ENCODE peak calls at places on chromosomes 2 and 18, in five cellular contexts. C is pancreas, U is lower leg skin, I is fibroblast of the aortic adventitia, P is breast epithelium. L is an unnamed sample.

GRCh38 chr2:39723497-39723896 is 55.6 kb downstream of the THUMPD2 start:
- DNase-seq in C (no peak), U (no peak), I (no peak), P (no peak), L (no peak)

GRCh38 chr18:35778850-35779634 is 193.4 kb upstream of the RMP24 start:
- DNase-seq in C (no peak), U (no peak), I (no peak), P (no peak), L (no peak)

GRCh38 chr2:20536619-20537422 is 89.9 kb downstream of the RHOB start:
- DNase-seq in C (no peak), U (no peak), I (no peak), P (no peak), L (peak; percentile 91)

GRCh38 chr2:191070276-191070675 is 56.3 kb upstream of the STAT1 start:
- DNase-seq in C (no peak), U (no peak), I (no peak), P (no peak), L (no peak)

GRCh38 chr2:81692566-81692965 is 1388.0 kb upstream of the LRRTM1 start:
- DNase-seq in C (no peak), U (no peak), I (no peak), P (no peak), L (no peak)

GRCh38 chr2:13481201-13481600 is 764.5 kb downstream of the TRIB2 start:
- DNase-seq in C (no peak), U (no peak), I (no peak), P (no peak), L (no peak)

GRCh38 chr2:231900486-231900942 is 25.7 kb downstream of the NPPC start:
- DNase-seq in C (peak; percentile 94), U (peak; percentile 92), I (peak; percentile 56), P (peak; percentile 68), L (peak; percentile 79)

GRCh38 chr2:199833525-199833924 is 17.5 kb downstream of the FTCDNL1 start:
- DNase-seq in C (no peak), U (no peak), I (peak; percentile 3), P (no peak), L (no peak)

GRCh38 chr2:453132-453531 is 165.2 kb upstream of the ALKAL2 start:
- DNase-seq in C (no peak), U (no peak), I (no peak), P (no peak), L (no peak)

DNA sequence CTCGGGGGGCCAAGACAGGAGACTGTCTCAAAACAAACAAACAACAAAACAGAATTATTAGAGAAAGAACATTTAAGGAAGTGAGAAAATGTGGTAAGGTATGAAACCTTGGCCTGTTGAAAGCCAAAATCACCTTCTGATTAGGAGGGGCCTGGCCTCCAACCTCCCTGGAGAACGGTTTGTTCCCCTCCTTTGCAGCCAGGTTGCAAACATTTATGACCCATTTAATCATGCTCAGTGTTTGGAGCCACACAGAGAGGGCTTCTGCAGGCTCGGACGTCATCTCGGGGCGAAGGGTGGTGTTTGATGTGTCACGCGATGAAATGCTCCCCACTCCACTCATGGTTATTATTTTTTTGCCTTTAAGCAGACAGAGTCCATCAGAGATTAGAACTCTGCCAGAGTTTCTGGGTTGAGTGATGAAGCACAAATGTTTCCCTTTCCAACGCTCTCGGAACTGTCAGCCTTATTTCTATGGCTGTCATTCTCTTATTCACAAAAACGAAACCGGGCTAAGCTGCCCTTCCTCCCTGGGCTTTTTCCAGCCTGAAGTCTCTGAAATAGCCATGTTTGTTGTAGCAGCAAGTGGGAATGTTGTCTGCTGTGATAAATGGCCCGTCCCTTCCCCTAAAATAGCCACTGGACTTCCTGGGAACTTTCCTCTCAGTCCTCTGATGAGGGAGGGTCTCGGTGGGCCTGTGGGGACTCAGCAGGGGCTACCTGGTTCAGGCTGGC is 33.6 kb upstream of the ROCK2 start:
- DNase-seq in C (no peak), U (no peak), I (peak; percentile 70), P (no peak), L (no peak)
- H3K4me3 ChIP-seq in C (no peak overlapping the region), U (no peak overlapping the region), I (no peak overlapping the region), P (no peak overlapping the region), L (no peak overlapping the region)

DNA sequence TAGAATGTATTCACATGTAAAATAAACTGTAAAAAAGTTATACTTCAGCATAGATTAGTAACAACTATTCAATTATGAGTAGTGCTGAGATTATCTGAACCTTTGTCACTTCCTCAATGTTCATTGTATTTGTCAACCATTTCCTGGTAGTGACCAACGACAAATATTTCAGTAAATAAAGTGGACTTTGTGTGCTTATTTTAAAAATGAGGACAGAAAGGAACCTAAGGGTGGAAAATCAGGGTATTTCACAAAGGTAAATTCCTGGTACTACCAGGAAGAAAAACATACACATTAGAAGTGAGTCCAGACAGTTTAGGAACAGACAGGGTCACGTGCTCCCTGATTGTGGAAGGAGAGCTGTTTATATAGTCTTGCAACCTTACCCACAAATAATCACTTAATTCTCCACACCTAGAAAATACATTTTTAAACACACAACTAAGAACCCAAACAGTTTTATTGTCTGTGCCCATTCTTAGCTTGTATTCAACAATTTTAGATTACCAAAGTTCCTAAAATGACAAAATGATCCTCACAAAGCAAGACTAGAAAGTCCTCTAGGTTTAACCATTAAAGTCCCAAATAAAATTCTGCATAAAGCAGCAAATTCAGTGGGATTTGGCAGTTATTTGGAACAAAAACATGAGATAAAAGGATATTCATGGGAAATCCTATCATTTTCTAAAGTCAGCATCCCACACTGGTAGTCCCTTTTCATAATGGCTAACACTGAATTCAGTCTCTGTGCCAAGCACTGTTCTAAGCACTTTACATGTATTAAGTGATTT is 28.2 kb downstream of the PELI1 start:
- DNase-seq in C (no peak), U (no peak), I (no peak), P (no peak), L (no peak)
- H3K4me3 ChIP-seq in C (no peak overlapping the region), U (no peak overlapping the region), I (no peak overlapping the region), P (no peak overlapping the region), L (no peak overlapping the region)

GRCh38 chr2:65299246-65299645 is 71.6 kb downstream of the ACTR2 start:
- DNase-seq in C (no peak), U (no peak), I (peak; percentile 27), P (no peak), L (no peak)

GRCh38 chr2:65298089-65298488 is 70.5 kb downstream of the ACTR2 start:
- DNase-seq in C (no peak), U (no peak), I (no peak), P (no peak), L (no peak)

GRCh38 chr2:65300772-65301711 is 73.4 kb downstream of the ACTR2 start:
- DNase-seq in C (no peak), U (no peak), I (peak; percentile 94), P (no peak), L (no peak)

GRCh38 chr2:65297544-65297943 is 69.9 kb downstream of the ACTR2 start:
- DNase-seq in C (no peak), U (no peak), I (no peak), P (no peak), L (no peak)

DNA sequence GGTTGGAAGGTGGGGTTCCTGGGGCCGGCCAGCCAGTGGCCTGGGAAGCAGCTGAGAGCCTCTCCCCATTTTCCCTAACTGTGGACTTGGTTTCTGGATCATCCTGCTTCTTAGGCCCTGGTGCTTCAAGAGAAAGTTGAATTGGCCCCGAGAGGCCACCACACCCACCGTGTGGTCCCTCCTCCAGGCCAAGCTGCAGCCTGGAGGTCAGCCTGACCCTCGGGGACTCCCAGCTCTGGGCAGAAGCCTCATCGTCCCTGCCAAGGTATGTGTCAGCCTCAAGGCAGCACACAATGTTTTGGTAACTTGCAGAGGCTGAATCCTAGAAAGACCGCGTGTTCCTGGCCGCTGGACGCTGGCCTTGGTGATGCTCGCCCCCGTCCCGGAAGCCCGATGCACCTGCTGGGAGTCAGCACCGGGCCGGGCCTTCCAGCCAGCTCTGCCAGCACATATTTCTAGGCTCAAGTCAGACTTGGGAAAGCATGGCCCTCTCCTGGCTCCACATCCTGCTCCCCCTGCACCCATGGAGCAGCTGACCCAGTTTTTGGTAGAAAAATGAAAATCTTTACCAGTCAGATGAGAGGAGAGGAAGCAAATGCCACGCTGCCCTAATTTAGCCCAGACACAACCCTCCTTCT is 72.6 kb downstream of the ACTR2 start:
- DNase-seq in C (peak; percentile 59), U (peak; percentile 91), I (peak; percentile 88), P (peak; percentile 78), L (no peak)
- H3K4me3 ChIP-seq in C (no peak overlapping the region), U (no peak overlapping the region), I (peak overlapping the region; percentile 17), P (peak overlapping the region; percentile 28), L (no peak overlapping the region)

GRCh38 chr2:3168230-3168891 is 209.3 kb downstream of the EIPR1 start:
- DNase-seq in C (no peak), U (no peak), I (peak; percentile 8), P (no peak), L (no peak)
- H3K4me3 ChIP-seq in C (no peak overlapping the region), U (no peak overlapping the region), I (no peak overlapping the region), P (no peak overlapping the region), L (no peak overlapping the region)

DNA sequence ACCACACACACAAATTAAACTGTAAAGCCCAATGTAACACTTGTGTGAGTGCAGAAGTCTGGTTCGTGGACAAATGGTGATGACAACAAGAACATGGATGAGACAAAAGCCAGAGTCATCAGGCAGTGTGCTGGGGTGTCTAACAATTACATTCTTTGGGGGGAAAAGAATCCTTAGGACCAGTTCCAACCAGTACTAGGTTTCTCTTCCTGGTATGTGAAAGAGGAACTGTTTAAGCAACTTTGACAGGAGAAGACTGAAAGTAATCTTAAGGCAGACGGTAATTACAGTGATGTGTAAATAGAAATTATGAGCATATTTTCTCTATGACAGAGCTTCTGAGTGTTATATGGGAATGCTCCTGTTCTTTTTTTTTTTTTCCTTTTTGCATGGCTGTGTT is 133.4 kb downstream of the AFF3 start:
- DNase-seq in C (no peak), U (no peak), I (peak; percentile 28), P (no peak), L (no peak)
- H3K4me3 ChIP-seq in C (no peak overlapping the region), U (no peak overlapping the region), I (no peak overlapping the region), P (no peak overlapping the region), L (no peak overlapping the region)

GRCh38 chr2:28484835-28485234 is 11.0 kb upstream of the PLB1 start:
- DNase-seq in C (no peak), U (no peak), I (no peak), P (no peak), L (no peak)
- H3K4me3 ChIP-seq in C (no peak overlapping the region), U (no peak overlapping the region), I (no peak overlapping the region), P (no peak overlapping the region), L (no peak overlapping the region)

GRCh38 chr18:31499157-31499524 is 1.2 kb downstream of the DSG2 start:
- DNase-seq in C (no peak), U (no peak), I (no peak), P (no peak), L (no peak)

GRCh38 chr18:31498450-31499156 is 626 bp downstream of the DSG2 start:
- DNase-seq in C (no peak), U (peak; percentile 88), I (no peak), P (no peak), L (peak; percentile 35)

GRCh38 chr18:31497711-31498449 is at the start of gene DSG2:
- DNase-seq in C (peak; percentile 95), U (peak; percentile 91), I (no peak), P (peak; percentile 84), L (peak; percentile 87)

GRCh38 chr18:31500161-31500688 is 2.2 kb downstream of the DSG2 start:
- DNase-seq in C (no peak), U (no peak), I (no peak), P (no peak), L (no peak)

DNA sequence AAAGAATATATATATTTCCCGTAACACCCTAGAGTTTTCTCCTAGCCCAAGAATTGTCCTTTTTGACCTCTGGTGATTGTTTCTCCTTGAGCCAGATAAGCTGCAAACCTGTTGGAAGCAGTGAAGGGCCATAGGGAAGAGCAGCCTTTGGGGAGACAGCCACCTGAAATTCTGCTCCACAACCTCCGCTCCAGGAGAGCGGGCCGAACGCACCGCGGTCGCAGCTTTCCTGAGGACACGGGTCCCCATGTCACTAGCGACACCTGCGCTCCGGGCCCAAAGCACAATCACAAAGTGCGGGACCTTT is 620 bp upstream of the DSG2 start:
- DNase-seq in C (no peak), U (no peak), I (no peak), P (no peak), L (peak; percentile 60)
- H3K4me3 ChIP-seq in C (peak overlapping the region; percentile 50), U (no peak overlapping the region), I (no peak overlapping the region), P (peak overlapping the region; percentile 77), L (peak overlapping the region; percentile 62)

L was measured in right lobe of liver.